ENCODE peak calls at places on chromosomes 12 and 14, in eight cellular contexts. J, Q, N, V, O, I, Z and S are unnamed samples.

GRCh38 chr12:55703288-55703687 is 4.4 kb downstream of the ITGA7 start:
- DNase-seq in J (peak; percentile 66), Q (no peak), N (no peak), V (no peak), O (no peak), I (no peak), Z (no peak), S (no peak)

GRCh38 chr14:99250636-99251208 is 21.3 kb downstream of the BCL11B start:
- DNase-seq in J (no peak), Q (no peak), N (no peak), V (no peak), O (no peak), I (no peak), Z (no peak), S (no peak)

GRCh38 chr12:131390408-131391100 is 320.3 kb upstream of the SFSWAP start:
- DNase-seq in J (no peak), Q (no peak), N (no peak), V (no peak), O (no peak), I (no peak), Z (no peak), S (no peak)

GRCh38 chr14:89911018-89911919 is 43.3 kb downstream of the EFCAB11 start:
- DNase-seq in J (no peak), Q (peak; percentile 44), N (no peak), V (no peak), O (no peak), I (peak; percentile 66), Z (peak; percentile 47), S (peak; percentile 87)

GRCh38 chr12:59459966-59460365 is 135.9 kb upstream of the SLC16A7 start:
- DNase-seq in J (no peak), Q (peak; percentile 20), N (no peak), V (no peak), O (no peak), I (no peak), Z (peak; percentile 73), S (no peak)

GRCh38 chr12:104578453-104578852 is 121.7 kb downstream of the CHST11 start:
- DNase-seq in J (no peak), Q (peak; percentile 60), N (no peak), V (no peak), O (no peak), I (peak; percentile 41), Z (peak; percentile 63), S (no peak)

GRCh38 chr14:60839657-60840056 is 105.1 kb downstream of the MNAT1 start:
- DNase-seq in J (no peak), Q (no peak), N (no peak), V (no peak), O (no peak), I (no peak), Z (no peak), S (peak; percentile 7)

GRCh38 chr12:64672925-64673409 is 62.7 kb downstream of the RASSF3 start:
- DNase-seq in J (peak; percentile 74), Q (peak; percentile 33), N (peak; percentile 84), V (no peak), O (no peak), I (no peak), Z (peak; percentile 64), S (no peak)

GRCh38 chr12:94148841-94149780 is 734 bp downstream of the PLXNC1 start:
- DNase-seq in J (peak; percentile 35), Q (no peak), N (no peak), V (no peak), O (peak; percentile 60), I (no peak), Z (no peak), S (peak; percentile 39)

GRCh38 chr12:80186727-80187217 is 87.4 kb downstream of the OTOGL start:
- DNase-seq in J (peak; percentile 71), Q (peak; percentile 86), N (peak; percentile 28), V (no peak), O (no peak), I (peak; percentile 94), Z (peak; percentile 93), S (peak; percentile 77)

GRCh38 chr14:81366259-81366658 is 33.9 kb downstream of the STON2 start:
- DNase-seq in J (no peak), Q (no peak), N (no peak), V (no peak), O (no peak), I (no peak), Z (no peak), S (peak; percentile 54)

GRCh38 chr12:88401153-88401552 is 179.1 kb downstream of the KITLG start:
- DNase-seq in J (no peak), Q (peak; percentile 37), N (no peak), V (no peak), O (no peak), I (peak; percentile 27), Z (peak; percentile 69), S (no peak)

GRCh38 chr12:104219361-104219892 is 3.8 kb downstream of the TXNRD1 start:
- DNase-seq in J (peak; percentile 10), Q (peak; percentile 89), N (no peak), V (no peak), O (no peak), I (peak; percentile 80), Z (peak; percentile 93), S (peak; percentile 25)

GRCh38 chr12:97616936-97617335 is 154.3 kb downstream of the RMST start:
- DNase-seq in J (no peak), Q (no peak), N (no peak), V (no peak), O (no peak), I (no peak), Z (no peak), S (peak; percentile 80)

GRCh38 chr14:61753631-61754030 is 8.6 kb upstream of the SNAPC1 start:
- DNase-seq in J (no peak), Q (no peak), N (no peak), V (no peak), O (no peak), I (no peak), Z (no peak), S (no peak)

GRCh38 chr12:117968826-117969659 is at the start of gene KSR2:
- DNase-seq in J (no peak), Q (no peak), N (peak; percentile 96), V (peak; percentile 1), O (peak; percentile 85), I (no peak), Z (no peak), S (peak; percentile 69)

GRCh38 chr12:131415781-131416180 is 295.1 kb upstream of the SFSWAP start:
- DNase-seq in J (no peak), Q (no peak), N (no peak), V (no peak), O (peak; percentile 32), I (no peak), Z (no peak), S (no peak)

GRCh38 chr14:51131516-51131915 is 36.6 kb upstream of the TRIM9 start:
- DNase-seq in J (no peak), Q (no peak), N (no peak), V (no peak), O (no peak), I (no peak), Z (no peak), S (no peak)

GRCh38 chr12:65368071-65368470 is 89.6 kb downstream of the MSRB3 start:
- DNase-seq in J (no peak), Q (no peak), N (no peak), V (no peak), O (no peak), I (no peak), Z (no peak), S (no peak)

GRCh38 chr14:60653388-60653690 is 4.1 kb upstream of the SIX1 start:
- DNase-seq in J (no peak), Q (no peak), N (no peak), V (no peak), O (no peak), I (no peak), Z (no peak), S (no peak)

GRCh38 chr12:89529738-89530137 is 3.9 kb upstream of the POC1B start:
- DNase-seq in J (no peak), Q (peak; percentile 36), N (peak; percentile 5), V (no peak), O (peak; percentile 67), I (peak; percentile 42), Z (peak; percentile 51), S (peak; percentile 74)

GRCh38 chr12:6962285-6963015 is 8.0 kb downstream of the PHB2 start:
- DNase-seq in J (no peak), Q (no peak), N (peak; percentile 82), V (no peak), O (no peak), I (no peak), Z (no peak), S (no peak)

GRCh38 chr12:6821271-6821673 is 349 bp upstream of the GPR162 start:
- DNase-seq in J (peak; percentile 84), Q (peak; percentile 65), N (peak; percentile 58), V (no peak), O (no peak), I (no peak), Z (peak; percentile 60), S (peak; percentile 92)

GRCh38 chr14:23056956-23057756 is at the start of gene CDH24:
- DNase-seq in J (peak; percentile 76), Q (peak; percentile 56), N (no peak), V (peak; percentile 45), O (peak; percentile 89), I (peak; percentile 36), Z (peak; percentile 65), S (peak; percentile 69)

GRCh38 chr14:25622752-25623151 is 572.8 kb upstream of the STXBP6 start:
- DNase-seq in J (no peak), Q (no peak), N (no peak), V (no peak), O (no peak), I (no peak), Z (no peak), S (no peak)

GRCh38 chr12:53695148-53696138 is 19.6 kb upstream of the ATP5MC2 start:
- DNase-seq in J (no peak), Q (peak; percentile 54), N (no peak), V (no peak), O (peak; percentile 35), I (no peak), Z (peak; percentile 65), S (no peak)

GRCh38 chr14:22847661-22848341 is 11.4 kb downstream of the MMP14 start:
- DNase-seq in J (no peak), Q (peak; percentile 70), N (no peak), V (no peak), O (no peak), I (no peak), Z (peak; percentile 79), S (no peak)

GRCh38 chr12:31645944-31646343 is 13.5 kb upstream of the ETFBKMT start:
- DNase-seq in J (no peak), Q (no peak), N (no peak), V (no peak), O (no peak), I (no peak), Z (no peak), S (peak; percentile 35)

GRCh38 chr12:68871396-68871795 is 61.6 kb downstream of the CPM start:
- DNase-seq in J (no peak), Q (no peak), N (no peak), V (no peak), O (no peak), I (no peak), Z (no peak), S (no peak)

GRCh38 chr14:55153951-55154350 is 24.9 kb downstream of the LGALS3 start:
- DNase-seq in J (no peak), Q (no peak), N (no peak), V (no peak), O (no peak), I (no peak), Z (no peak), S (no peak)

GRCh38 chr12:14327717-14328116 is 37.8 kb upstream of the ATF7IP start:
- DNase-seq in J (no peak), Q (peak; percentile 6), N (no peak), V (no peak), O (no peak), I (no peak), Z (peak; percentile 39), S (no peak)

GRCh38 chr14:103712633-103713247 is 2.5 kb downstream of the XRCC3 start:
- DNase-seq in J (no peak), Q (no peak), N (no peak), V (no peak), O (no peak), I (no peak), Z (no peak), S (no peak)